ENCODE peak calls at places on chromosome 22, in seven cellular contexts. U is neuronal stem cell, Z is H9, G is H1, Y is IMR-90, Q is mesendoderm, T is trophoblast cell. M is an unnamed sample.

GRCh38 chr22:37032535-37033460 is 13.3 kb downstream of the MPST start:
- DNase-seq in U (no peak), Z (no peak), G (no peak), Y (peak; percentile 37), Q (peak; percentile 72), T (peak; percentile 54), M (peak; percentile 63)

GRCh38 chr22:41966607-41967240 is 2.5 kb upstream of the SEPTIN3 start:
- DNase-seq in U (no peak), Z (peak; percentile 81), G (no peak), Y (peak; percentile 88), Q (peak; percentile 97), T (peak; percentile 91), M (peak; percentile 92)

GRCh38 chr22:50010676-50011446 is 1.7 kb downstream of the IL17REL start:
- DNase-seq in U (no peak), Z (peak; percentile 32), G (no peak), Y (no peak), Q (no peak), T (no peak), M (no peak)

GRCh38 chr22:38481871-38482332 is 14.0 kb downstream of the KDELR3 start:
- DNase-seq in U (no peak), Z (no peak), G (no peak), Y (no peak), Q (no peak), T (no peak), M (no peak)

GRCh38 chr22:25698986-25699385 is 43.0 kb upstream of the MYO18B start:
- DNase-seq in U (no peak), Z (no peak), G (no peak), Y (no peak), Q (no peak), T (no peak), M (no peak)

GRCh38 chr22:39967103-39967829 is 7.1 kb downstream of the TMA7B start:
- DNase-seq in U (no peak), Z (no peak), G (no peak), Y (peak; percentile 45), Q (no peak), T (no peak), M (no peak)

GRCh38 chr22:30790366-30790765 is 95.7 kb downstream of the OSBP2 start:
- DNase-seq in U (no peak), Z (no peak), G (no peak), Y (no peak), Q (no peak), T (no peak), M (no peak)

GRCh38 chr22:42368379-42369249 is 63.6 kb downstream of the NFAM1 start:
- DNase-seq in U (no peak), Z (peak; percentile 85), G (no peak), Y (no peak), Q (no peak), T (peak; percentile 86), M (no peak)

GRCh38 chr22:20239063-20239950 is 28.8 kb downstream of the RTN4R start:
- DNase-seq in U (no peak), Z (no peak), G (no peak), Y (peak; percentile 17), Q (no peak), T (no peak), M (no peak)

GRCh38 chr22:19691721-19692341 is 22.5 kb upstream of the SEPTIN5 start:
- DNase-seq in U (no peak), Z (peak; percentile 63), G (no peak), Y (peak; percentile 61), Q (peak; percentile 83), T (peak; percentile 83), M (peak; percentile 82)

GRCh38 chr22:43166132-43166930 is 15.0 kb downstream of the TSPO start:
- DNase-seq in U (no peak), Z (no peak), G (no peak), Y (no peak), Q (no peak), T (no peak), M (no peak)

GRCh38 chr22:50012201-50013181 is at the start of gene IL17REL:
- DNase-seq in U (no peak), Z (peak; percentile 34), G (no peak), Y (peak; percentile 10), Q (peak; percentile 28), T (no peak), M (peak; percentile 27)

GRCh38 chr22:45998638-45999378 is 21.8 kb upstream of the WNT7B start:
- DNase-seq in U (no peak), Z (no peak), G (no peak), Y (no peak), Q (no peak), T (no peak), M (no peak)

GRCh38 chr22:47556473-47556872 is 794.0 kb downstream of the TBC1D22A start:
- DNase-seq in U (no peak), Z (no peak), G (no peak), Y (no peak), Q (no peak), T (no peak), M (no peak)

GRCh38 chr22:37544955-37545702 is 15.2 kb upstream of the CDC42EP1 start:
- DNase-seq in U (no peak), Z (peak; percentile 91), G (peak; percentile 61), Y (peak; percentile 58), Q (peak; percentile 96), T (peak; percentile 92), M (peak; percentile 84)

GRCh38 chr22:33859311-33859710 is 61.0 kb downstream of the LARGE1 start:
- DNase-seq in U (no peak), Z (no peak), G (no peak), Y (no peak), Q (no peak), T (no peak), M (no peak)

GRCh38 chr22:21931056-21931455 is 21.6 kb downstream of the PPM1F start:
- DNase-seq in U (no peak), Z (no peak), G (no peak), Y (no peak), Q (no peak), T (no peak), M (no peak)
- H3K23ac ChIP-seq in U (peak overlapping the region; percentile 28), Z (no peak overlapping the region), G (no peak overlapping the region), Y (no peak overlapping the region), Q (no peak overlapping the region), T (no peak overlapping the region), M (no peak overlapping the region)

GRCh38 chr22:17239156-17239701 is 20.0 kb upstream of the ADA2 start:
- DNase-seq in U (no peak), Z (no peak), G (no peak), Y (no peak), Q (no peak), T (peak; percentile 29), M (no peak)
- H3K23ac ChIP-seq in U (peak overlapping the region; percentile 19), Z (no peak overlapping the region), G (no peak overlapping the region), Y (no peak overlapping the region), Q (no peak overlapping the region), T (no peak overlapping the region), M (no peak overlapping the region)

DNA sequence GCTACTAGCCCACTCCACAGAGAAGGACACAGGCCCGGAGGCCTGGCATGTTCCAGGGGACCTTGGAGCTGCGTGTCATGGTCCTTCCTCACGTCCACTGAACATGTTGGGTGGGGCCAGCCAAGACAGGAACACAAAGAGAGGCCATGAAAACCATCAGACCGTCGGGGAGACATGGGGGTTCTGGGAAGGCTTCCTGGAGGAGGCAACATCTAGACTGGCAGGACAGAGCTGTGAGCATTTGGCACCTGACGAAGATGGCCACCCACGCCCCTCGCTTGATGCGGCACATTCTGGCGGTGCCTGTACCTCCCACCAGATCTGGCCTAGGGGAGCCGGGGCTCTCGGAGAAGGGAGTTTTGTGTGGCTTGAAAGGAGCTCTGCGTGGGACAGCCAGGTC is 24.7 kb upstream of the ARHGAP8 start:
- DNase-seq in U (no peak), Z (no peak), G (no peak), Y (no peak), Q (no peak), T (no peak), M (no peak)
- H3K23ac ChIP-seq in U (no peak overlapping the region), Z (no peak overlapping the region), G (no peak overlapping the region), Y (no peak overlapping the region), Q (no peak overlapping the region), T (no peak overlapping the region), M (no peak overlapping the region)

GRCh38 chr22:27756212-27756660 is 45.3 kb downstream of the MN1 start:
- DNase-seq in U (no peak), Z (no peak), G (no peak), Y (no peak), Q (no peak), T (no peak), M (no peak)

GRCh38 chr22:27752771-27753170 is 48.8 kb downstream of the MN1 start:
- DNase-seq in U (no peak), Z (no peak), G (no peak), Y (no peak), Q (no peak), T (no peak), M (peak; percentile 26)

GRCh38 chr22:27755521-27756211 is 45.9 kb downstream of the MN1 start:
- DNase-seq in U (no peak), Z (no peak), G (no peak), Y (no peak), Q (no peak), T (no peak), M (no peak)

GRCh38 chr22:27754247-27754887 is 47.2 kb downstream of the MN1 start:
- DNase-seq in U (no peak), Z (no peak), G (no peak), Y (no peak), Q (no peak), T (no peak), M (no peak)

DNA sequence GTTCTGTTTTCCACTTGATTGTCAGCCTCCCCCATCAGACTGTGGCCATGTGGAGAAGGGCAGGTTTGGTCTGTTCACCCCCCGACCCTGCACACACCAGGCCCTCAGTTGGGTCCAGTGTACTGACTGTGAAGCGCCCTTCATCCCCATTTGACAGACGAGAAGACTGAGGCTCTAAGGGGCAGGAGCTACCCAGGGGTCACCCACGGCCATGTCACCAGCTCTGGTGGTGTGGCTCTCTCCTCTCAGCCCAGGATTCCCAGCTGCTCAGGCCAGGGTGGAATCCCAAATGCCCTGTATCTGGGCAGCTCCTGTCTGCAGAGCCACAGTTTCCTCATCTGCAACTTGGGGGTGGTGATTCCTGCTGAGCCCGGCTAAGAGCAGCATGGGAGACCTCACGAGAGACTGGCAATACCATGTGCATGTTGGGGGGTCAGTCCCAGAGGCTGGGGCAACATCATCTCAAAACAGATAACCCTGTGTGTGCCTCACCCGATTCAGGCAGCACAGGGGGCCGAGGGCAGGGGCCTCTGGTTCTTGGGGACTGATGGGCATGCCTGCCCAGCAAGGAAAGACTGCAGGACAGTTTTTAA is 46.6 kb downstream of the MN1 start:
- DNase-seq in U (no peak), Z (no peak), G (no peak), Y (no peak), Q (no peak), T (no peak), M (no peak)
- H3K23ac ChIP-seq in U (peak overlapping the region; percentile 6), Z (no peak overlapping the region), G (no peak overlapping the region), Y (no peak overlapping the region), Q (no peak overlapping the region), T (no peak overlapping the region), M (no peak overlapping the region)